ENCODE peak calls at places on chromosome 3, in nine cellular contexts. V is esophagus squamous epithelium; O is Peyer's patch; T is CD4-positive, CD25-positive, alpha-beta regulatory T cell; B is NT2/D1; P is K562; C is right cardiac atrium; X is CD8-positive, alpha-beta memory T cell; D is pancreas. I is an unnamed sample.

GRCh38 chr3:46372492-46373359 is 2.0 kb downstream of the CCR5 start:
- DNase-seq in V (no peak), O (no peak), T (no peak), B (no peak), P (no peak), C (no peak), X (no peak), D (no peak), I (no peak)

GRCh38 chr3:64351713-64352595 is 126.7 kb upstream of the PRICKLE2 start:
- DNase-seq in V (no peak), O (no peak), T (no peak), B (no peak), P (no peak), C (no peak), X (no peak), D (peak; percentile 18), I (no peak)

GRCh38 chr3:80771085-80771484 is 990.4 kb downstream of the GBE1 start:
- DNase-seq in V (no peak), O (no peak), T (no peak), B (no peak), P (peak; percentile 15), C (no peak), X (no peak), D (peak; percentile 28), I (no peak)

GRCh38 chr3:129587061-129587460 is 19.4 kb downstream of the PLXND1 start:
- DNase-seq in V (no peak), O (peak; percentile 71), T (no peak), B (no peak), P (no peak), C (no peak), X (no peak), D (no peak), I (no peak)

GRCh38 chr3:54358327-54358726 is 236.0 kb downstream of the CACNA2D3 start:
- DNase-seq in V (no peak), O (no peak), T (no peak), B (no peak), P (no peak), C (peak; percentile 59), X (no peak), D (no peak), I (no peak)

GRCh38 chr3:42175841-42176240 is 84.7 kb downstream of the TRAK1 start:
- DNase-seq in V (no peak), O (no peak), T (no peak), B (no peak), P (no peak), C (no peak), X (no peak), D (no peak), I (no peak)

GRCh38 chr3:137525471-137525870 is 238.6 kb upstream of the SOX14 start:
- DNase-seq in V (no peak), O (no peak), T (no peak), B (no peak), P (no peak), C (no peak), X (no peak), D (no peak), I (no peak)

GRCh38 chr3:169286214-169286613 is 377.3 kb downstream of the MECOM start:
- DNase-seq in V (no peak), O (no peak), T (no peak), B (no peak), P (no peak), C (no peak), X (no peak), D (no peak), I (no peak)

GRCh38 chr3:179174316-179174715 is 26.2 kb downstream of the PIK3CA start:
- DNase-seq in V (no peak), O (no peak), T (no peak), B (no peak), P (no peak), C (no peak), X (no peak), D (no peak), I (no peak)

GRCh38 chr3:194686414-194686815 is 732 bp downstream of the FAM43A start:
- DNase-seq in V (no peak), O (peak; percentile 55), T (no peak), B (no peak), P (no peak), C (peak; percentile 57), X (no peak), D (no peak), I (no peak)
- H3K4me1 ChIP-seq in V (peaks cover 77% of the 10 kb centered on the region), O (peaks cover 18% of the 10 kb centered on the region), T (peaks cover 52% of the 10 kb centered on the region), B (peaks cover 17% of the 10 kb centered on the region), P (peaks cover 24% of the 10 kb centered on the region), C (no peaks in the 10 kb centered on the region), X (peaks cover 37% of the 10 kb centered on the region), D (peaks cover 10% of the 10 kb centered on the region), I (peaks cover 23% of the 10 kb centered on the region)

DNA sequence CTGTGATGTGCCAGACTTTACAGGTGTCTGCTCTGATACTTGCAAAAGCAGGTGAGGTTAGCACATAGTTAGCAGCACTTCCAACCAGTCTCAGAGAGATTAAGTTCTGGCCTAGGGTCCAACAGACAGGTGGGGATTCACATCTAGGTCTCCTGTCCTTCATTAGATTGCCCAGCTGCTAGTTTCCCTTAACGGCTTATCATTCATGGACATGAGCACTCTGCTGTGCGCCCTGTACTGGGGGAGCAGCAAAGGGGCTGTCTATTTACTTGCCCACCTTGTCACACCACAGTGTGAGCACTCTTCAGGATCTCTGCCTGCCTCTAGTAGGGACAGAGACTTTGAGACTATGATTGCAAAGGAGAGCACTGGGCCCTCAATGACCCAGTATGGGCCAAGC is 8.7 kb downstream of the SPSB4 start:
- DNase-seq in V (no peak), O (no peak), T (no peak), B (no peak), P (no peak), C (no peak), X (no peak), D (no peak), I (no peak)
- H3K4me3 ChIP-seq in V (no peak overlapping the region), O (no peak overlapping the region), T (no peak overlapping the region), B (no peak overlapping the region), P (no peak overlapping the region), C (no peak overlapping the region), X (no peak overlapping the region), D (no peak overlapping the region), I (no peak overlapping the region)

GRCh38 chr3:26308454-26308853 is 314.1 kb upstream of the LRRC3B start:
- DNase-seq in V (no peak), O (no peak), T (no peak), B (peak; percentile 13), P (no peak), C (no peak), X (no peak), D (no peak), I (no peak)

GRCh38 chr3:26307192-26307591 is 315.4 kb upstream of the LRRC3B start:
- DNase-seq in V (no peak), O (no peak), T (no peak), B (no peak), P (no peak), C (no peak), X (no peak), D (no peak), I (no peak)

GRCh38 chr3:26307805-26308204 is 314.8 kb upstream of the LRRC3B start:
- DNase-seq in V (no peak), O (no peak), T (no peak), B (no peak), P (no peak), C (no peak), X (no peak), D (no peak), I (no peak)

GRCh38 chr3:26312826-26313225 is 309.7 kb upstream of the LRRC3B start:
- DNase-seq in V (no peak), O (no peak), T (no peak), B (no peak), P (no peak), C (no peak), X (no peak), D (no peak), I (no peak)
- H3K9me3 ChIP-seq in V (peaks cover 25% of the 10 kb centered on the region), O (no peaks in the 10 kb centered on the region), T (no peaks in the 10 kb centered on the region), B (peaks cover 33% of the 10 kb centered on the region), P (no peaks in the 10 kb centered on the region), C (no peaks in the 10 kb centered on the region), X (no peaks in the 10 kb centered on the region), D (no peaks in the 10 kb centered on the region), I (no peaks in the 10 kb centered on the region)

DNA sequence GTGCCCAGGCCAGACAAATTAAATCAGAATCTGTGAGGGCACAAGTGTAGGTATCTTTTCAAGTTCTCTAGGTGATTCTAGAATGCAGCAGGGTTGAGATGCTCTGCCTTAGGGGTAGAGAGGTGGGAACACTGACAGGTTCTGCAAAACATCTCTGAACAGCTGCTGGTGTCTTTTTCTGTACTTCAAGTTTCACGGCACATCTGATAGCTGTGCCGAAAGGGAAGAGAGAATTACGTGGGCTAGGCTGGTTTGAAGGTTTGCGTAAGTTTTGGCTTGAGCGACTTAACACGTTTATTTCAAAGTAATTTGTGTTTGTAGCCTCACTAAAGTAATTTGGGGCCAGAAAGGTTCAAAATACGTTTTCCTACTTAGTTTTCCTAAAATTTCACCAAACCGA is 22.5 kb downstream of the PXK start:
- DNase-seq in V (no peak), O (no peak), T (no peak), B (no peak), P (no peak), C (no peak), X (no peak), D (no peak), I (no peak)
- H3K4me1 ChIP-seq in V (peaks cover 56% of the 10 kb centered on the region), O (peaks cover 10% of the 10 kb centered on the region), T (peaks cover under 1% of the 10 kb centered on the region), B (no peaks in the 10 kb centered on the region), P (no peaks in the 10 kb centered on the region), C (peaks cover 4% of the 10 kb centered on the region), X (peaks cover 13% of the 10 kb centered on the region), D (peaks cover 4% of the 10 kb centered on the region), I (no peaks in the 10 kb centered on the region)